ENCODE peak calls at places on chromosomes 6 and 20, in five cellular contexts. One of them, this sample, is unnamed. For H3K4me1, the result is how much of the 10 kb centered on the place peaks cover.

GRCh38 chr6:128036808-128037570 is 136.1 kb upstream of the THEMIS start:
- DNase-seq in pancreas: no peak
- DNase-seq in cardiac muscle cell: no peak
- DNase-seq in stomach: no peak
- DNase-seq in mesenchymal stem cell: peak
- DNase-seq in this sample: no peak

GRCh38 chr6:113856571-113857564 is at the start of gene MARCKS:
- DNase-seq in pancreas: peak
- DNase-seq in cardiac muscle cell: peak
- DNase-seq in stomach: peak
- DNase-seq in mesenchymal stem cell: peak
- DNase-seq in this sample: no peak

GRCh38 chr20:1389703-1390385 is 3.0 kb downstream of the FKBP1A start:
- DNase-seq in pancreas: no peak
- DNase-seq in cardiac muscle cell: no peak
- DNase-seq in stomach: no peak
- DNase-seq in mesenchymal stem cell: no peak
- DNase-seq in this sample: no peak

GRCh38 chr6:79872986-79873385 is 74.4 kb downstream of the ELOVL4 start:
- DNase-seq in pancreas: no peak
- DNase-seq in cardiac muscle cell: no peak
- DNase-seq in stomach: no peak
- DNase-seq in mesenchymal stem cell: peak
- DNase-seq in this sample: no peak

GRCh38 chr20:15236812-15237211 is 899.4 kb upstream of the FLRT3 start:
- DNase-seq in pancreas: peak
- DNase-seq in cardiac muscle cell: no peak
- DNase-seq in stomach: peak
- DNase-seq in mesenchymal stem cell: peak
- DNase-seq in this sample: no peak

GRCh38 chr20:36726168-36726567 is 19.7 kb downstream of the NDRG3 start:
- DNase-seq in pancreas: no peak
- DNase-seq in cardiac muscle cell: no peak
- DNase-seq in stomach: no peak
- DNase-seq in mesenchymal stem cell: no peak
- DNase-seq in this sample: no peak

GRCh38 chr6:139126255-139126654 is 8.6 kb upstream of the HECA start:
- DNase-seq in pancreas: no peak
- DNase-seq in cardiac muscle cell: no peak
- DNase-seq in stomach: no peak
- DNase-seq in mesenchymal stem cell: peak
- DNase-seq in this sample: no peak

GRCh38 chr6:42555477-42556457 is 8.1 kb upstream of the UBR2 start:
- DNase-seq in pancreas: no peak
- DNase-seq in cardiac muscle cell: peak
- DNase-seq in stomach: no peak
- DNase-seq in mesenchymal stem cell: peak
- DNase-seq in this sample: peak

GRCh38 chr20:2871111-2871465 is 2.2 kb upstream of the PTPRA start:
- DNase-seq in pancreas: no peak
- DNase-seq in cardiac muscle cell: no peak
- DNase-seq in stomach: no peak
- DNase-seq in mesenchymal stem cell: peak
- DNase-seq in this sample: no peak

GRCh38 chr6:158810149-158811095 is 8.7 kb downstream of the EZR start:
- DNase-seq in pancreas: no peak
- DNase-seq in cardiac muscle cell: no peak
- DNase-seq in stomach: no peak
- DNase-seq in mesenchymal stem cell: no peak
- DNase-seq in this sample: no peak

GRCh38 chr20:17936791-17937687 is 31.6 kb downstream of the SNX5 start:
- DNase-seq in pancreas: peak
- DNase-seq in cardiac muscle cell: peak
- DNase-seq in stomach: peak
- DNase-seq in mesenchymal stem cell: peak
- DNase-seq in this sample: no peak

GRCh38 chr6:81814365-81815109 is 62.1 kb upstream of the TENT5A start:
- DNase-seq in pancreas: no peak
- DNase-seq in cardiac muscle cell: no peak
- DNase-seq in stomach: no peak
- DNase-seq in mesenchymal stem cell: peak
- DNase-seq in this sample: no peak

GRCh38 chr6:37491830-37492208 is 7.9 kb downstream of the CCDC167 start:
- DNase-seq in pancreas: no peak
- DNase-seq in cardiac muscle cell: no peak
- DNase-seq in stomach: no peak
- DNase-seq in mesenchymal stem cell: no peak
- DNase-seq in this sample: no peak

GRCh38 chr6:27863962-27864905 is 48.0 kb downstream of the OR2B2 start:
- DNase-seq in pancreas: peak
- DNase-seq in cardiac muscle cell: no peak
- DNase-seq in stomach: no peak
- DNase-seq in mesenchymal stem cell: no peak
- DNase-seq in this sample: no peak

GRCh38 chr6:49527315-49527714 is 23.2 kb upstream of the C6orf141 start:
- DNase-seq in pancreas: no peak
- DNase-seq in cardiac muscle cell: no peak
- DNase-seq in stomach: no peak
- DNase-seq in mesenchymal stem cell: no peak
- DNase-seq in this sample: no peak

GRCh38 chr20:20448891-20449290 is 81.0 kb downstream of the INSM1 start:
- DNase-seq in pancreas: no peak
- DNase-seq in cardiac muscle cell: no peak
- DNase-seq in stomach: no peak
- DNase-seq in mesenchymal stem cell: no peak
- DNase-seq in this sample: no peak

GRCh38 chr6:31567531-31568370 is 4.3 kb upstream of the LTA start:
- DNase-seq in pancreas: no peak
- DNase-seq in cardiac muscle cell: no peak
- DNase-seq in stomach: no peak
- DNase-seq in mesenchymal stem cell: no peak
- DNase-seq in this sample: no peak

GRCh38 chr20:41177636-41178035 is 40.3 kb downstream of the PLCG1 start:
- DNase-seq in pancreas: peak
- DNase-seq in cardiac muscle cell: no peak
- DNase-seq in stomach: peak
- DNase-seq in mesenchymal stem cell: peak
- DNase-seq in this sample: no peak

GRCh38 chr6:11179088-11179977 is 53.1 kb downstream of the NEDD9 start:
- DNase-seq in pancreas: no peak
- DNase-seq in cardiac muscle cell: no peak
- DNase-seq in stomach: no peak
- DNase-seq in mesenchymal stem cell: no peak
- DNase-seq in this sample: no peak

GRCh38 chr20:6692566-6693168 is 74.8 kb upstream of the BMP2 start:
- DNase-seq in pancreas: no peak
- DNase-seq in cardiac muscle cell: no peak
- DNase-seq in stomach: no peak
- DNase-seq in mesenchymal stem cell: peak
- DNase-seq in this sample: no peak

GRCh38 chr6:36616888-36617521 is 22.8 kb downstream of the SRSF3 start:
- DNase-seq in pancreas: peak
- DNase-seq in cardiac muscle cell: no peak
- DNase-seq in stomach: peak
- DNase-seq in mesenchymal stem cell: no peak
- DNase-seq in this sample: no peak

GRCh38 chr6:112203577-112204349 is 50.6 kb downstream of the LAMA4 start:
- DNase-seq in pancreas: no peak
- DNase-seq in cardiac muscle cell: no peak
- DNase-seq in stomach: no peak
- DNase-seq in mesenchymal stem cell: peak
- DNase-seq in this sample: no peak

GRCh38 chr20:21968486-21968885 is 263.0 kb downstream of the PAX1 start:
- DNase-seq in pancreas: no peak
- DNase-seq in cardiac muscle cell: no peak
- DNase-seq in stomach: no peak
- DNase-seq in mesenchymal stem cell: no peak
- DNase-seq in this sample: no peak

GRCh38 chr6:143540192-143540591 is 28.7 kb upstream of the FUCA2 start:
- DNase-seq in pancreas: no peak
- DNase-seq in cardiac muscle cell: no peak
- DNase-seq in stomach: no peak
- DNase-seq in mesenchymal stem cell: no peak
- DNase-seq in this sample: no peak

GRCh38 chr6:138653435-138653834 is 120.1 kb upstream of the CCDC28A start:
- DNase-seq in pancreas: no peak
- DNase-seq in cardiac muscle cell: no peak
- DNase-seq in stomach: no peak
- DNase-seq in mesenchymal stem cell: no peak
- DNase-seq in this sample: no peak

DNA sequence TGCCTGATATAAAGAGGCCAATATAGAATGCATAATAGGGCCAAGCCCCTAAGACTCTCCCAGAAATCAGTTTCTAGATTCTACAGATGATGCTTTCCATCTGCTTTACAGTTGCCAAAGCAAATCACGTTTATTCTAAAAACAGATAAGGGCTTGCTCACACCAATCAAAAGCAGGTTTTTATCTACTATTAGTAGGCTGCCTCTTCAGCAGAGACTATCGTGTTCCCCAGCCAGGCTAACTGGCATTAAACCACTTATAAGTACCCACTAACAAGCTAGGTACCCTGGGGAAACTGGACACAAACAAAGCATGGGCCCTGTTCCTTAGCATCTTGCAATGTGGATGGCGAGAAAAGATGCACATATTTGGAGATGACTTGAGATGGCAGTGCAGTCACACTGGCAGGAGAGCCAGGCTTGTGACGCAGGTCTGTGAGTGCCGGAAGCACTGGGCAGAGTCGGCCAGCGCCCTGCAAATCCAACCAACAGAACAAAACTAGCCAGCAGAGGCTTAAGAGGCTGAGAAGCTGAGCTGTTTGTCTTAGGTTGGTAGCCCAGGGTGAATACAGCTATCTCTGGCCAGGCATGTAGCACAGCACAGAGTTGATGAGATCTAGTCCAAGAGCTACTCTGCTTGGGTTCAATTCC is 73.4 kb downstream of the GFOD1 start:
- DNase-seq in pancreas: peak
- DNase-seq in cardiac muscle cell: no peak
- DNase-seq in stomach: no peak
- DNase-seq in mesenchymal stem cell: no peak
- DNase-seq in this sample: no peak
- H3K27ac ChIP-seq in pancreas: peak
- H3K27ac ChIP-seq in cardiac muscle cell: no peak
- H3K27ac ChIP-seq in stomach: peak
- H3K27ac ChIP-seq in mesenchymal stem cell: no peak
- H3K27ac ChIP-seq in this sample: no peak

GRCh38 chr6:33724281-33725023 is 13.0 kb upstream of the UQCC2 start:
- DNase-seq in pancreas: no peak
- DNase-seq in cardiac muscle cell: no peak
- DNase-seq in stomach: no peak
- DNase-seq in mesenchymal stem cell: no peak
- DNase-seq in this sample: no peak

GRCh38 chr6:33723576-33724085 is 12.1 kb upstream of the UQCC2 start:
- DNase-seq in pancreas: no peak
- DNase-seq in cardiac muscle cell: peak
- DNase-seq in stomach: no peak
- DNase-seq in mesenchymal stem cell: no peak
- DNase-seq in this sample: no peak

GRCh38 chr6:33720998-33721397 is 9.5 kb upstream of the UQCC2 start:
- DNase-seq in pancreas: peak
- DNase-seq in cardiac muscle cell: no peak
- DNase-seq in stomach: peak
- DNase-seq in mesenchymal stem cell: no peak
- DNase-seq in this sample: no peak

GRCh38 chr6:33721529-33721928 is 10.0 kb upstream of the UQCC2 start:
- DNase-seq in pancreas: no peak
- DNase-seq in cardiac muscle cell: no peak
- DNase-seq in stomach: no peak
- DNase-seq in mesenchymal stem cell: no peak
- DNase-seq in this sample: no peak

DNA sequence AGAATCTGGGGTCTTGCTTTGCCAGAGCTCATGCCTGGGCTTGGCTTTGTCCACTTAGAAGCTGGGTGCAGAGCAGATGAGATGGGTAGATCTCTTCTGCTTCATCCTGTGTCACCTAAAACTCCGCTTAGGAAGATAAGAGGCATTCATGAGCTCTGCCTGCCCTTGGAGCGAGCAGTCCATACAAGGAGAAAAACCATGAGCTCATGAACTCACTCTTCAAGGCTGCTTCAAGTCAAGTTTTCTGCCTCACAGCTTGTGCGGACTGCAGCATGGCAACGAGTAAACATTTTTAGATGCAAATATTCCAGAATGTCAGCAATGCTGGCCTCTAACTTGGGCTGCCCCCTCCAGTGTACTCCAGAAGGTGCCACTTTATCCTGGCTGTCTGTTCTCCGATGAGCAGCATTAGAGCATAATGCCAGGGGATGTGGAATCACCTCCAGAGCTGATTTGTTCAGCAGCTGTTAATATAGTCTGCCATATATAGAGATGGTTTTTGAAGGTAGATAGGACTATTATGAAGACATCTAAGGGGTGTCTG is 10.7 kb upstream of the UQCC2 start:
- DNase-seq in pancreas: no peak
- DNase-seq in cardiac muscle cell: no peak
- DNase-seq in stomach: no peak
- DNase-seq in mesenchymal stem cell: no peak
- DNase-seq in this sample: no peak
- H3K4me1 ChIP-seq in pancreas: under half
- H3K4me1 ChIP-seq in cardiac muscle cell: under half
- H3K4me1 ChIP-seq in stomach: under half
- H3K4me1 ChIP-seq in mesenchymal stem cell: under half
- H3K4me1 ChIP-seq in this sample: under half

DNA sequence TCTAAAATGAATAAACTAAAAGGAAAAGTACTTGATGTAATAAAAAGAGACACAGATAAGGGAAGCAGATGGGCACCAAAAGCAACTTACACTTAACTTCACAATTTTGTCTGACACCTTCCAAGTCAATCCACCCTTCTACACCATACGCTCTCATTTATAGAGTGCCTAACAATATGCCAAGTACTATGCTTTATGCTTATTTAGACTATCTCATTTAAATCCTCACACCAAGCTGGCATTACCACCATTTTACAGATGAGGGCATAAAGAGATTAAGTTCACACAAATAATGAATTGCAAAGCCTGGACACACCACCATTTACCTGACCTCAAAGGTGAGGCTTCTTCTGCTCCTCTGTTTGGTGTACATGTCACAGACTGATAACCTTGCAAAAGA is 90.6 kb upstream of the DST start:
- DNase-seq in pancreas: no peak
- DNase-seq in cardiac muscle cell: no peak
- DNase-seq in stomach: no peak
- DNase-seq in mesenchymal stem cell: no peak
- DNase-seq in this sample: no peak
- H3K27ac ChIP-seq in pancreas: no peak
- H3K27ac ChIP-seq in cardiac muscle cell: no peak
- H3K27ac ChIP-seq in stomach: peak
- H3K27ac ChIP-seq in mesenchymal stem cell: peak
- H3K27ac ChIP-seq in this sample: no peak

DNA sequence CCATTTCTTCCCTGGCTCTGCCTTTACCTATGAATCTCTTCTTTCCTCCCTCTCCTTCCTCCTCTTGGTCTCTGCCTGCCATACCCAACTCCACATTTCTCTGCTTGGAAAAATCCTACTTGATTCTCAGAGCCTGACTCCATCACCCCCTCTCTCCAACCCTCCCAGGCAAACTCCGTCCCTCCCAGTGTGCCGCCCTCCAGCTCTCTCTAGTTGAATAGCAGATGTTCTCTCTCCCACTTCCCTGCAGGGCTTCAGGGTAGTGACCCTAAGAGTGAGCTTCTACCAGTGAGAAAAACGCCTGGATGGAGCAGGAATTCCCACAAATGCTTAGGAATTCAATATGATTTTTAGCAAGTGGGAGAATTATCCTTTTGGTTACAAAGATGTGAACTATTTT is 141.6 kb downstream of the MTHFD1L start:
- DNase-seq in pancreas: no peak
- DNase-seq in cardiac muscle cell: no peak
- DNase-seq in stomach: no peak
- DNase-seq in mesenchymal stem cell: no peak
- DNase-seq in this sample: no peak
- H3K4me1 ChIP-seq in pancreas: under half
- H3K4me1 ChIP-seq in cardiac muscle cell: under half
- H3K4me1 ChIP-seq in stomach: under half
- H3K4me1 ChIP-seq in mesenchymal stem cell: under half
- H3K4me1 ChIP-seq in this sample: under half

This sample was measured in effector memory CD4-positive, alpha-beta T cell.